ENCODE peak calls at places on chromosomes 11 and 22, in five cellular contexts. U is activated T-cell treated with anti-CD3 and anti-CD28 coated beads, Interleukin-2, amount 50 U/mL, for 48 hours; Q is NCI-H1436; P is activated CD4-positive, alpha-beta T cell treated with anti-CD3 and anti-CD28 coated beads, Interleukin-2, amount 10 ng/mL, durations not matched to agents 24 days and 14 days; Y is HT1080. H is an unnamed sample.

GRCh38 chr11:2462092-2462985 is 17.5 kb downstream of the KCNQ1 start:
- DNase-seq in Q (no peak), U (peak), P (no peak), Y (no peak), H (no peak)

GRCh38 chr11:12508151-12508740 is 130.9 kb downstream of the PARVA start:
- DNase-seq in P (no peak), U (no peak), Y (no peak), Q (no peak), H (no peak)

GRCh38 chr11:128519353-128519752 is 68.0 kb downstream of the ETS1 start:
- DNase-seq in Q (no peak), U (no peak), P (peak), Y (no peak), H (peak)

GRCh38 chr11:64489831-64490441 is 101.1 kb upstream of the SLC22A12 start:
- DNase-seq in Y (peak), Q (no peak), U (peak), P (peak), H (peak)

GRCh38 chr11:85835729-85836128 is 19.5 kb upstream of the CCDC83 start:
- DNase-seq in Q (no peak), U (no peak), P (peak), Y (no peak), H (no peak)

GRCh38 chr22:29071261-29072045 is 1.4 kb upstream of the KREMEN1 start:
- DNase-seq in Y (no peak), U (peak), P (peak), Q (peak), H (peak)

GRCh38 chr11:72578051-72578450 is 96.2 kb downstream of the PDE2A start:
- DNase-seq in Q (no peak), U (no peak), Y (no peak), P (no peak), H (no peak)

GRCh38 chr11:117995472-117995871 is 9.3 kb downstream of the IL10RA start:
- DNase-seq in P (no peak), Q (no peak), Y (no peak), U (no peak), H (no peak)

GRCh38 chr11:34647131-34647530 is 26.2 kb downstream of the EHF start:
- DNase-seq in U (no peak), Q (no peak), Y (no peak), P (no peak), H (no peak)

GRCh38 chr11:112344040-112344413 is 83.4 kb upstream of the PLET1 start:
- DNase-seq in Q (no peak), Y (no peak), P (no peak), U (no peak), H (no peak)

GRCh38 chr11:75344761-75345454 is 6.6 kb downstream of the ARRB1 start:
- DNase-seq in Q (no peak), Y (peak), P (no peak), U (no peak), H (peak)

GRCh38 chr11:69948256-69949141 is 129.3 kb upstream of the FGF3 start:
- DNase-seq in U (no peak), Y (peak), P (no peak), Q (no peak), H (peak)

GRCh38 chr22:23137905-23138520 is 3.8 kb downstream of the RSPH14 start:
- DNase-seq in Y (peak), U (peak), Q (no peak), P (peak), H (peak)

H was measured in kidney tubule cell.